ENCODE peak calls at places on chromosomes 13 and 19, in six cellular contexts. G is A172; B is CD8-positive, alpha-beta memory T cell; W is NAMALWA; Z is AG09319; D is adipocyte. Y is an unnamed sample.

GRCh38 chr13:32427852-32428580 is at the start of gene N4BP2L1:
- DNase-seq in W (peak; percentile 82), Z (no peak), G (peak; percentile 16), B (peak; percentile 83), D (peak; percentile 64), Y (peak; percentile 90)

GRCh38 chr19:39906283-39906682 is 28.2 kb downstream of the FCGBP start:
- DNase-seq in D (no peak), B (no peak), Z (no peak), G (no peak), W (no peak), Y (no peak)

GRCh38 chr19:35471946-35472345 is 18.3 kb downstream of the KRTDAP start:
- DNase-seq in Z (no peak), W (no peak), B (no peak), D (no peak), G (no peak), Y (no peak)

GRCh38 chr19:2324220-2324948 is 4.0 kb downstream of the LSM7 start:
- DNase-seq in B (no peak), Z (no peak), G (no peak), W (no peak), D (no peak), Y (no peak)

GRCh38 chr19:10729406-10729805 is 11.5 kb downstream of the DNM2 start:
- DNase-seq in D (no peak), G (no peak), Z (no peak), W (no peak), B (no peak), Y (no peak)

GRCh38 chr13:111371211-111371610 is 50.8 kb downstream of the TEX29 start:
- DNase-seq in D (peak; percentile 58), G (no peak), Z (no peak), B (no peak), W (no peak), Y (no peak)

GRCh38 chr19:57816652-57817051 is 1.9 kb upstream of the ZNF552 start:
- DNase-seq in W (peak; percentile 67), B (no peak), D (no peak), G (no peak), Z (no peak), Y (no peak)

GRCh38 chr19:6678690-6679109 is 8.7 kb upstream of the TNFSF14 start:
- DNase-seq in G (no peak), Z (no peak), B (no peak), D (peak; percentile 41), W (no peak), Y (no peak)

GRCh38 chr13:36151591-36151990 is 20.4 kb upstream of the DCLK1 start:
- DNase-seq in W (no peak), G (no peak), Z (no peak), B (no peak), D (no peak), Y (no peak)

GRCh38 chr13:22214184-22214583 is 543.3 kb downstream of the FGF9 start:
- DNase-seq in D (no peak), G (no peak), Z (no peak), W (no peak), B (no peak), Y (no peak)

GRCh38 chr13:112715715-112716460 is 26.1 kb downstream of the ATP11A start:
- DNase-seq in Z (no peak), B (no peak), G (no peak), W (no peak), D (no peak), Y (no peak)

GRCh38 chr19:53037101-53038097 is 7.1 kb upstream of the ERVV-2 start:
- DNase-seq in D (peak; percentile 62), W (no peak), G (no peak), B (no peak), Z (peak; percentile 3), Y (no peak)

GRCh38 chr19:13505164-13505695 is 1.0 kb downstream of the CACNA1A start:
- DNase-seq in D (no peak), Z (no peak), G (no peak), B (no peak), W (no peak), Y (no peak)

GRCh38 chr19:40136818-40137217 is 46.1 kb upstream of the ZNF780A start:
- DNase-seq in D (no peak), W (no peak), B (no peak), G (no peak), Z (no peak), Y (no peak)

GRCh38 chr13:30406779-30407416 is 15.4 kb upstream of the UBE2L5 start:
- DNase-seq in D (no peak), Z (no peak), B (no peak), G (no peak), W (no peak), Y (no peak)

GRCh38 chr13:30796833-30797601 is 61.7 kb downstream of the ALOX5AP start:
- DNase-seq in G (no peak), B (no peak), W (no peak), D (no peak), Z (no peak), Y (no peak)

GRCh38 chr13:45341799-45342584 is 1.0 kb upstream of the TPT1 start:
- DNase-seq in G (no peak), Z (no peak), W (no peak), B (no peak), D (peak; percentile 72), Y (no peak)

GRCh38 chr19:5894704-5895349 is 8.8 kb downstream of the NDUFA11 start:
- DNase-seq in W (no peak), B (no peak), D (no peak), Z (no peak), G (no peak), Y (no peak)

GRCh38 chr13:76903544-76904162 is 17.4 kb upstream of the KCTD12 start:
- DNase-seq in W (peak; percentile 87), D (peak; percentile 92), Z (no peak), B (peak; percentile 48), G (peak; percentile 57), Y (peak; percentile 68)

GRCh38 chr19:31114585-31114984 is 234.7 kb downstream of the TSHZ3 start:
- DNase-seq in B (no peak), W (no peak), D (no peak), Z (no peak), G (no peak), Y (no peak)

GRCh38 chr13:113950451-113951245 is 23.2 kb downstream of the C13orf46 start:
- DNase-seq in G (no peak), B (no peak), W (no peak), Z (no peak), D (no peak), Y (no peak)

GRCh38 chr13:70107498-70108271 is at the start of gene ATXN8OS:
- DNase-seq in G (no peak), W (no peak), D (no peak), B (no peak), Z (no peak), Y (no peak)

GRCh38 chr13:110121312-110122083 is 185.5 kb downstream of the COL4A1 start:
- DNase-seq in B (no peak), D (no peak), Z (no peak), W (no peak), G (no peak), Y (no peak)

GRCh38 chr13:75372517-75372916 is 109.5 kb downstream of the TBC1D4 start:
- DNase-seq in D (peak; percentile 88), B (peak; percentile 19), W (peak; percentile 80), G (peak; percentile 40), Z (no peak), Y (peak; percentile 7)

GRCh38 chr13:27857271-27857670 is 62.5 kb upstream of the PDX1 start:
- DNase-seq in W (no peak), Z (no peak), B (no peak), G (no peak), D (no peak), Y (no peak)

GRCh38 chr19:49696865-49697264 is 5.9 kb downstream of the CPT1C start:
- DNase-seq in W (no peak), B (no peak), Z (no peak), D (no peak), G (no peak), Y (no peak)

GRCh38 chr19:33297401-33298145 is 4.8 kb downstream of the CEBPA start:
- DNase-seq in D (no peak), Z (no peak), B (no peak), G (no peak), W (no peak), Y (no peak)

GRCh38 chr13:94435604-94436226 is 43.8 kb downstream of the DCT start:
- DNase-seq in W (peak; percentile 86), G (peak; percentile 61), B (peak; percentile 21), D (peak; percentile 85), Z (peak; percentile 16), Y (no peak)

GRCh38 chr19:45472557-45473365 is 5.0 kb downstream of the FOSB start:
- DNase-seq in Z (peak; percentile 19), W (peak; percentile 50), D (peak; percentile 65), B (peak; percentile 66), G (no peak), Y (no peak)

GRCh38 chr19:19711934-19712828 is 20.7 kb downstream of the ZNF14 start:
- DNase-seq in Z (no peak), W (no peak), G (no peak), D (no peak), B (no peak), Y (no peak)

GRCh38 chr13:34124912-34125311 is 307.0 kb downstream of the RFC3 start:
- DNase-seq in W (no peak), B (no peak), Z (no peak), G (no peak), D (no peak), Y (no peak)

GRCh38 chr19:13993554-13994308 is 12.4 kb downstream of the RFX1 start:
- DNase-seq in Z (no peak), W (no peak), B (no peak), D (no peak), G (no peak), Y (no peak)

GRCh38 chr19:35458821-35459391 is 10.8 kb downstream of the FFAR2 start:
- DNase-seq in G (no peak), Z (no peak), W (peak; percentile 60), B (no peak), D (no peak), Y (no peak)

GRCh38 chr19:40272261-40272660 is 12.9 kb downstream of the AKT2 start:
- DNase-seq in G (no peak), W (no peak), Z (no peak), D (no peak), B (no peak), Y (no peak)

GRCh38 chr13:109243311-109243951 is 543.0 kb downstream of the IRS2 start:
- DNase-seq in D (peak; percentile 88), W (no peak), B (no peak), Z (peak; percentile 51), G (peak; percentile 93), Y (no peak)